ENCODE peak calls at places on chromosomes 7 and 10, in nine cellular contexts. One of them, this sample, is unnamed.

GRCh38 chr10:22686347-22686746 is 28.0 kb downstream of the PIP4K2A start:
- DNase-seq in right atrium auricular region: no peak
- DNase-seq in natural killer cell: no peak
- DNase-seq in epithelial cell of esophagus: no peak
- DNase-seq in HFF-Myc: no peak
- DNase-seq in mesothelial cell of epicardium: no peak
- DNase-seq in hepatocyte: no peak
- DNase-seq in GM06990: no peak
- DNase-seq in HCT116: no peak
- DNase-seq in this sample: no peak

GRCh38 chr10:110138197-110138812 is 69.1 kb upstream of the MXI1 start:
- DNase-seq in right atrium auricular region: no peak
- DNase-seq in natural killer cell: no peak
- DNase-seq in epithelial cell of esophagus: peak
- DNase-seq in HFF-Myc: peak
- DNase-seq in mesothelial cell of epicardium: no peak
- DNase-seq in hepatocyte: peak
- DNase-seq in GM06990: peak
- DNase-seq in HCT116: peak
- DNase-seq in this sample: peak

GRCh38 chr7:116967254-116967922 is 14.1 kb downstream of the ST7 start:
- DNase-seq in right atrium auricular region: no peak
- DNase-seq in natural killer cell: no peak
- DNase-seq in epithelial cell of esophagus: no peak
- DNase-seq in HFF-Myc: no peak
- DNase-seq in mesothelial cell of epicardium: no peak
- DNase-seq in hepatocyte: no peak
- DNase-seq in GM06990: no peak
- DNase-seq in HCT116: no peak
- DNase-seq in this sample: no peak

GRCh38 chr10:133143546-133143945 is 16.5 kb upstream of the KNDC1 start:
- DNase-seq in right atrium auricular region: no peak
- DNase-seq in natural killer cell: no peak
- DNase-seq in epithelial cell of esophagus: no peak
- DNase-seq in HFF-Myc: no peak
- DNase-seq in mesothelial cell of epicardium: no peak
- DNase-seq in hepatocyte: peak
- DNase-seq in GM06990: no peak
- DNase-seq in HCT116: no peak
- DNase-seq in this sample: no peak

GRCh38 chr7:111006691-111007090 is 84.2 kb upstream of the LRRN3 start:
- DNase-seq in right atrium auricular region: no peak
- DNase-seq in natural killer cell: no peak
- DNase-seq in epithelial cell of esophagus: no peak
- DNase-seq in HFF-Myc: no peak
- DNase-seq in mesothelial cell of epicardium: no peak
- DNase-seq in hepatocyte: no peak
- DNase-seq in GM06990: no peak
- DNase-seq in HCT116: no peak
- DNase-seq in this sample: no peak

GRCh38 chr7:4797858-4798705 is 22.7 kb downstream of the AP5Z1 start:
- DNase-seq in right atrium auricular region: no peak
- DNase-seq in natural killer cell: peak
- DNase-seq in epithelial cell of esophagus: peak
- DNase-seq in HFF-Myc: no peak
- DNase-seq in mesothelial cell of epicardium: no peak
- DNase-seq in hepatocyte: peak
- DNase-seq in GM06990: peak
- DNase-seq in HCT116: peak
- DNase-seq in this sample: peak

GRCh38 chr7:151103973-151104372 is 17.7 kb downstream of the AGAP3 start:
- DNase-seq in right atrium auricular region: no peak
- DNase-seq in natural killer cell: no peak
- DNase-seq in epithelial cell of esophagus: no peak
- DNase-seq in HFF-Myc: no peak
- DNase-seq in mesothelial cell of epicardium: no peak
- DNase-seq in hepatocyte: no peak
- DNase-seq in GM06990: no peak
- DNase-seq in HCT116: no peak
- DNase-seq in this sample: no peak

GRCh38 chr10:7300327-7300726 is 110.5 kb downstream of the SFMBT2 start:
- DNase-seq in right atrium auricular region: no peak
- DNase-seq in natural killer cell: no peak
- DNase-seq in epithelial cell of esophagus: no peak
- DNase-seq in HFF-Myc: no peak
- DNase-seq in mesothelial cell of epicardium: no peak
- DNase-seq in hepatocyte: peak
- DNase-seq in GM06990: no peak
- DNase-seq in HCT116: no peak
- DNase-seq in this sample: no peak

GRCh38 chr7:122438001-122438400 is 133.5 kb upstream of the FEZF1 start:
- DNase-seq in right atrium auricular region: no peak
- DNase-seq in natural killer cell: no peak
- DNase-seq in epithelial cell of esophagus: no peak
- DNase-seq in HFF-Myc: no peak
- DNase-seq in mesothelial cell of epicardium: no peak
- DNase-seq in hepatocyte: no peak
- DNase-seq in GM06990: no peak
- DNase-seq in HCT116: no peak
- DNase-seq in this sample: no peak

GRCh38 chr7:1418505-1419309 is 40.6 kb downstream of the MICALL2 start:
- DNase-seq in right atrium auricular region: no peak
- DNase-seq in natural killer cell: no peak
- DNase-seq in epithelial cell of esophagus: peak
- DNase-seq in HFF-Myc: no peak
- DNase-seq in mesothelial cell of epicardium: no peak
- DNase-seq in hepatocyte: no peak
- DNase-seq in GM06990: no peak
- DNase-seq in HCT116: peak
- DNase-seq in this sample: no peak

GRCh38 chr10:1047937-1048336 is 982 bp downstream of the IDI1 start:
- DNase-seq in right atrium auricular region: no peak
- DNase-seq in natural killer cell: no peak
- DNase-seq in epithelial cell of esophagus: no peak
- DNase-seq in HFF-Myc: no peak
- DNase-seq in mesothelial cell of epicardium: no peak
- DNase-seq in hepatocyte: no peak
- DNase-seq in GM06990: no peak
- DNase-seq in HCT116: no peak
- DNase-seq in this sample: no peak

DNA sequence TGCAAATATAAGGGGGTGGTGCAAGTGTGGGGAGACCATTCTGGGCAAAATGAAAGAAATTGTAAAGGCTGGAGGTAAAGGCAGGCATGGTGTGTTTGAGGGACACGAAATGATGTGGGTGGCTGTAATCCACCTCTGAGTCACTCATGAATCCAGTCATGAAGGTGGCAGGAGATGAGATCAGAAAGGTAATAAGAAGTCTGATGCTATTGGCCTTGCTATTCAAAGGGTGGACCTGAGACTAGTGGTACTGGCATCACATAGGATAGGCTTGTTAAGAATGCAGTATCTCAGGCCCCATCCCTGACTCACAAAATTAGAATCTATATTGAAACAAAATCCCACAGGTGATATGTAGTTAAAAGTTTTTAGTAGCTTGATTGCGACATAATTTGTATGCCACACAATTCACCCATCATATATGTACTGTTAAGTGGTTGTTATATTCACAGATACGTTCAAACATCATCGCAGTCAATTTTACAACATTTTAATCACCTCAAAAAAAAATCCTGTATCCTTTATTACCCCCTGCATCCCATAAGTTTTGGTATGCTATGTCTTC is 85.6 kb downstream of the ST8SIA6 start:
- DNase-seq in right atrium auricular region: no peak
- DNase-seq in natural killer cell: no peak
- DNase-seq in epithelial cell of esophagus: peak
- DNase-seq in HFF-Myc: no peak
- DNase-seq in mesothelial cell of epicardium: no peak
- DNase-seq in hepatocyte: no peak
- DNase-seq in GM06990: no peak
- DNase-seq in HCT116: peak
- DNase-seq in this sample: no peak
- TF ChIP-seq CTCF in right atrium auricular region: no peak
- TF ChIP-seq CTCF in natural killer cell: no peak
- TF ChIP-seq CTCF in epithelial cell of esophagus: no peak
- TF ChIP-seq CTCF in HFF-Myc: no peak
- TF ChIP-seq CTCF in mesothelial cell of epicardium: no peak
- TF ChIP-seq CTCF in hepatocyte: no peak
- TF ChIP-seq CTCF in GM06990: no peak
- TF ChIP-seq CTCF in HCT116: no peak
- TF ChIP-seq CTCF in this sample: no peak

DNA sequence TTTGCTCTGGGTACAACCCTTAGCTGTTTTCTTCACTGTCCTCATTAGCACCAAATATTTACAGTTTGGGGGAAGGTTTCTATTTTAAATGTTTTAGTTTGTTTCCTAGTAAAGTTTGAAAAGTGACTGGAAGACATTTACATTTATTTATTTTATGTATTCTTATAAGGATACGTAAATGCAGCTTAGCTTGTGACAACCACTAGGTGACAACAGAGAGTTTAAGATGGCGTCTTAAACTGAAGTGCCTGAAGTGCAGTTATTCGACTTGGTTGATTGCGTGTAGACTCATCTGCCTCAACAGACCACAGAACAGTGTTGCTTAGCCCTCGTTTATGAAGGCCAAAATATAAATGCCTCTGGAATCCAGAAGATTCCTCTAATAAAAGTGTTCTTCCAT is 378.2 kb upstream of the MYO3A start:
- DNase-seq in right atrium auricular region: no peak
- DNase-seq in natural killer cell: no peak
- DNase-seq in epithelial cell of esophagus: no peak
- DNase-seq in HFF-Myc: no peak
- DNase-seq in mesothelial cell of epicardium: no peak
- DNase-seq in hepatocyte: no peak
- DNase-seq in GM06990: no peak
- DNase-seq in HCT116: no peak
- DNase-seq in this sample: no peak
- TF ChIP-seq CTCF in right atrium auricular region: no peak
- TF ChIP-seq CTCF in natural killer cell: no peak
- TF ChIP-seq CTCF in epithelial cell of esophagus: no peak
- TF ChIP-seq CTCF in HFF-Myc: no peak
- TF ChIP-seq CTCF in mesothelial cell of epicardium: no peak
- TF ChIP-seq CTCF in hepatocyte: no peak
- TF ChIP-seq CTCF in GM06990: peak
- TF ChIP-seq CTCF in HCT116: peak
- TF ChIP-seq CTCF in this sample: no peak

GRCh38 chr10:62450905-62451605 is 76.9 kb downstream of the ZNF365 start:
- DNase-seq in right atrium auricular region: no peak
- DNase-seq in natural killer cell: no peak
- DNase-seq in epithelial cell of esophagus: no peak
- DNase-seq in HFF-Myc: no peak
- DNase-seq in mesothelial cell of epicardium: no peak
- DNase-seq in hepatocyte: no peak
- DNase-seq in GM06990: no peak
- DNase-seq in HCT116: no peak
- DNase-seq in this sample: no peak

GRCh38 chr10:62456611-62457101 is 82.5 kb downstream of the ZNF365 start:
- DNase-seq in right atrium auricular region: no peak
- DNase-seq in natural killer cell: no peak
- DNase-seq in epithelial cell of esophagus: no peak
- DNase-seq in HFF-Myc: peak
- DNase-seq in mesothelial cell of epicardium: no peak
- DNase-seq in hepatocyte: no peak
- DNase-seq in GM06990: peak
- DNase-seq in HCT116: no peak
- DNase-seq in this sample: peak

GRCh38 chr10:62453274-62453673 is 79.1 kb downstream of the ZNF365 start:
- DNase-seq in right atrium auricular region: no peak
- DNase-seq in natural killer cell: no peak
- DNase-seq in epithelial cell of esophagus: no peak
- DNase-seq in HFF-Myc: no peak
- DNase-seq in mesothelial cell of epicardium: no peak
- DNase-seq in hepatocyte: no peak
- DNase-seq in GM06990: no peak
- DNase-seq in HCT116: no peak
- DNase-seq in this sample: no peak

GRCh38 chr10:62454696-62455451 is 80.7 kb downstream of the ZNF365 start:
- DNase-seq in right atrium auricular region: peak
- DNase-seq in natural killer cell: no peak
- DNase-seq in epithelial cell of esophagus: peak
- DNase-seq in HFF-Myc: peak
- DNase-seq in mesothelial cell of epicardium: no peak
- DNase-seq in hepatocyte: peak
- DNase-seq in GM06990: no peak
- DNase-seq in HCT116: no peak
- DNase-seq in this sample: no peak

DNA sequence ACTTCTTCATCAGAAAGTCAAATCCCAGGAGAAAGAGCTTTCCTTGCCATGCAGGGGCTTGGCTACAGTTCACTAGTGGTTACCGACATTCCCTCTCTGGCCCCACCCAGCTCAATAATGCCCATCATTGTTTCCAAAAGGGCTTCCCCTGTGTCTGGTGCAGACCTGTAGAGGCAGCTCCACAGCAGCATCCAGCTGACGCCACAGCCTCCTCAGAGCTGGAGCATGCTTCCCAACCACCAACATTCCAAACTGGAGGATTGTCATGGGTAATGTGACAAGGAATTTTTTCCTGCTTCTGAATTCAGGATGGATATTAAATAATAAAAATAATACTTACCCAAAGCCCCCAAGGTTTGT is 77.4 kb downstream of the ZNF365 start:
- DNase-seq in right atrium auricular region: no peak
- DNase-seq in natural killer cell: no peak
- DNase-seq in epithelial cell of esophagus: peak
- DNase-seq in HFF-Myc: no peak
- DNase-seq in mesothelial cell of epicardium: no peak
- DNase-seq in hepatocyte: no peak
- DNase-seq in GM06990: no peak
- DNase-seq in HCT116: no peak
- DNase-seq in this sample: no peak
- TF ChIP-seq CTCF in right atrium auricular region: no peak
- TF ChIP-seq CTCF in natural killer cell: no peak
- TF ChIP-seq CTCF in epithelial cell of esophagus: no peak
- TF ChIP-seq CTCF in HFF-Myc: no peak
- TF ChIP-seq CTCF in mesothelial cell of epicardium: no peak
- TF ChIP-seq CTCF in hepatocyte: no peak
- TF ChIP-seq CTCF in GM06990: no peak
- TF ChIP-seq CTCF in HCT116: no peak
- TF ChIP-seq CTCF in this sample: no peak

DNA sequence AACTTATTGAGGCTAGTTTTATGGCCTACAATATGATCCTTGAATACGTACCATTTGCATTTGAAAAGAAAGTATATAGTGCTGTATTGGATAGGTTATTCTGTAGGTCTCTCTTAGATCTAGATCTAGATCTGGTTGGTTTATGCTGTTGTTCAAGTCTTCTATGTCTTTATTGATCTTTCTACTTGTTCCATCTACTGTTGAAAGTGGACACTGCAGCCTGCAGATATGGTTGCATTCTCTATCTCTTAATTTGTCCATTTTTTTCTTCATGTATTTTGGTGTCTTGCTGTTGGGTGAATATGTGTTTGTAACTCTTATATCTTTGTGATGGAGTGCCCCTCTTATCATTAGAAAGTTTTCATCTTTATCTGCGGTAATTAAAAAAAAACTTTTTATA is 139.4 kb upstream of the PCDH15 start:
- DNase-seq in right atrium auricular region: no peak
- DNase-seq in natural killer cell: no peak
- DNase-seq in epithelial cell of esophagus: no peak
- DNase-seq in HFF-Myc: no peak
- DNase-seq in mesothelial cell of epicardium: no peak
- DNase-seq in hepatocyte: no peak
- DNase-seq in GM06990: no peak
- DNase-seq in HCT116: no peak
- DNase-seq in this sample: no peak
- TF ChIP-seq CTCF in right atrium auricular region: peak
- TF ChIP-seq CTCF in natural killer cell: no peak
- TF ChIP-seq CTCF in epithelial cell of esophagus: no peak
- TF ChIP-seq CTCF in HFF-Myc: no peak
- TF ChIP-seq CTCF in mesothelial cell of epicardium: no peak
- TF ChIP-seq CTCF in hepatocyte: no peak
- TF ChIP-seq CTCF in GM06990: no peak
- TF ChIP-seq CTCF in HCT116: no peak
- TF ChIP-seq CTCF in this sample: peak